ENCODE peak calls at places on chromosomes 12 and 14, in seven cellular contexts. G is H1, N is GM12878, B is HCT116, A is HepG2, R is K562, V is SK-N-SH. M is an unnamed sample.

GRCh38 chr12:56657416-56658379 is 11.9 kb upstream of the ATP5F1B start:
- DNase-seq in B (no peak), G (no peak), A (no peak), R (no peak), V (no peak), N (no peak), M (no peak)

GRCh38 chr12:90280564-90281058 is 572.0 kb upstream of the ATP2B1 start:
- DNase-seq in N (peak), R (no peak), A (no peak), V (no peak), B (no peak), G (no peak), M (no peak)

GRCh38 chr12:65649126-65649525 is 175.2 kb upstream of the HMGA2 start:
- DNase-seq in N (no peak), V (no peak), A (no peak), R (no peak), B (peak), G (no peak), M (no peak)

GRCh38 chr12:82627799-82628198 is 58.9 kb upstream of the TMTC2 start:
- DNase-seq in G (no peak), A (peak), B (peak), V (peak), R (no peak), N (no peak), M (peak)

GRCh38 chr14:33505963-33506329 is 444.9 kb downstream of the EGLN3 start:
- DNase-seq in R (no peak), A (no peak), V (no peak), N (no peak), G (no peak), B (no peak), M (no peak)

GRCh38 chr12:30286345-30286926 is 409.2 kb downstream of the IPO8 start:
- DNase-seq in N (no peak), A (peak), B (peak), V (peak), R (peak), G (no peak), M (peak)

GRCh38 chr12:49188205-49188915 is 520 bp downstream of the TUBA1A start:
- DNase-seq in A (peak), V (peak), R (peak), N (no peak), B (peak), G (no peak), M (peak)

GRCh38 chr14:100835278-100836052 is 9.5 kb downstream of the MEG3 start:
- DNase-seq in N (no peak), B (no peak), A (no peak), V (no peak), G (no peak), R (no peak), M (no peak)

GRCh38 chr12:8080131-8080530 is 1.9 kb upstream of the NECAP1 start:
- DNase-seq in R (peak), A (no peak), N (no peak), V (no peak), G (no peak), B (no peak), M (no peak)

GRCh38 chr14:55562135-55562534 is 17.9 kb upstream of the KTN1 start:
- DNase-seq in A (no peak), G (no peak), V (no peak), B (no peak), N (no peak), R (no peak), M (no peak)

GRCh38 chr12:21526721-21527345 is 737 bp downstream of the SPX start:
- DNase-seq in B (no peak), N (no peak), A (no peak), G (no peak), R (no peak), V (no peak), M (no peak)
- TF ChIP-seq JUND in B (no peak), N (no peak), A (no peak), G (no peak), R (no peak), V (no peak), M (no peak)

GRCh38 chr14:103108749-103109207 is 14.3 kb downstream of the EXOC3L4 start:
- DNase-seq in G (no peak), A (no peak), B (no peak), R (peak), V (no peak), N (no peak), M (no peak)

GRCh38 chr14:103111297-103111981 is 11.8 kb upstream of the TNFAIP2 start:
- DNase-seq in R (no peak), V (no peak), N (no peak), G (no peak), A (no peak), B (no peak), M (peak)

GRCh38 chr14:103112488-103113243 is 10.6 kb upstream of the TNFAIP2 start:
- DNase-seq in G (no peak), R (peak), B (no peak), A (no peak), V (no peak), N (no peak), M (no peak)

GRCh38 chr14:103109789-103110415 is 13.4 kb upstream of the TNFAIP2 start:
- DNase-seq in V (no peak), B (peak), R (peak), N (no peak), A (peak), G (no peak), M (no peak)

DNA sequence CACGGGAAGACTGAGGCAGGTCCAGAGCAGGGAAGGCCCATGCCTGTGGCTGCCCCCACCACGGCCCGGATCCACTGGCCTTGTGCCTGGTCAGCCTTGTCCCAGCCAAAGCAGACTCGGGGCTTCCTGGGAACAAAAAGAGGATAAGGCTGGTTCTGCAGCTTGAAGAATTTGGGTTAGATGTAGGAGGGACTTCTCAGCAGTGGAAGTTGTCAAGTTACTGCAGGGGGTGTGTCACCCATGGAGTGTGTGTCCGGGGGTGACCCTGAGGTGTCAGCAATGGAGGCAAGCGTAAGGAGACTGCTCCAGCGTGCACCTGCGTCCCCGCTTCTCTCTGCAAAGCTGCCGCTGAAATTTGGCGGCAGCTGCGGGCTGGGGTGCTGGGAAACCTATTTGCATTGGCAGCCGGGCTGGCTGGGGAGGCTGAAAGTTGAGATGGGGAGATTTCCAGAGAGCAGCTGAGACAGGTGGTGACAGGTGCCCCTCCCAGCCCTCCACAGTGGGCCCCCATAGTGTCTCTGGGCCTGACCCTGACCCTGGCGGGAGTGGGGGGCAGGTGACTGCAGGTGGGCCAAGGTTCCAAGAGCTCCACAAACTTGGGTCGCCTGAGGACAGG is 12.5 kb upstream of the TNFAIP2 start:
- DNase-seq in G (no peak), B (no peak), A (no peak), V (no peak), R (no peak), N (no peak), M (peak)
- TF ChIP-seq JUND in G (no peak), B (no peak), A (no peak), V (no peak), R (no peak), N (no peak), M (no peak)

GRCh38 chr14:60656755-60657608 is 7.7 kb upstream of the SIX1 start:
- DNase-seq in V (peak), R (peak), G (no peak), B (no peak), A (peak), N (peak), M (peak)

GRCh38 chr14:60657609-60657983 is 8.3 kb upstream of the SIX1 start:
- DNase-seq in R (no peak), V (no peak), N (no peak), G (no peak), A (no peak), B (no peak), M (peak)

GRCh38 chr14:60655114-60655897 is 6.0 kb upstream of the SIX1 start:
- DNase-seq in V (peak), G (no peak), B (no peak), N (no peak), A (no peak), R (no peak), M (no peak)

GRCh38 chr14:60654303-60654925 is 5.1 kb upstream of the SIX1 start:
- DNase-seq in B (no peak), R (no peak), G (no peak), N (no peak), V (peak), A (no peak), M (no peak)

DNA sequence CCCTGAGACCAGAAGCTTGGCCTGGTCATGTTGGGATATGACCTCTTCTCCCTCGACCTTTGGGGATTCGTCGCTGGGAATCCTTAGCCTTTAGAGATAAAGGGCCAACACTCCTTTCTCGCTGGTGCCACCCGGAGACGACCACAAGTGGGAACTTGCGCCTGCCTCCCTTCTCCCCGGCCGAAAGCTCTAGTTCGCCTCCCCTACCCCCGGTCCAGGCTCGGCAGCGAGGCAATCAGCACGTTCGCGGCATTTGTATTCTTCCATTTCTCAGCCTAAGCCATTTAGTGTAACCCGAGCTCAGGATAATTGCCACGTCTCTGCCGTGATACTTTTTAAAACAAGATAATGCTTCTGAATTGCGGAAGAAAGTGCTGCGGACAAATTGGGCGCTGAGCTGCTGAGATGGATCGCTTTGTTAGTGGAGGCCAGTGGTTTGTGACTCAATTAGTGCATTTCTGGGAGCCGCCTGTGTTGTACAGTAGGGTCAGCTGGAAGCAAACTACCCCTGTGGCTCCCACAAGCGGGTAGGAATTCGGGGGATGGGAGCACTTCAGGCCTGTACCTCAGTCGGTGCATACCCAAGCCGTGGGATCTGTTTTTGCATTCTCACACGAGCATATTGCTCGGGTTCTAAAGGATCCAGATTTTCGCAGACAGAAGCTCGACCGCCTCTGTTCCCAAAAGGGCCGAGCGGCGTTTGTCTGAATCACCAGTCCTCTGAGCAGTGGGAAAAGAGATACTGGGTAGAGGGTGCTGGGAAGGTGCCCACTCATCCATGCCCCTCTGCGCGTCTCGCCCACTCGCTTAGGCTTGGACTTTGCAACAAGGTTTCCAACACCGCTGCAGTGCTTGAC is 6.8 kb upstream of the SIX1 start:
- DNase-seq in B (no peak), G (no peak), V (peak), R (no peak), A (no peak), N (no peak), M (no peak)
- TF ChIP-seq JUND in B (no peak), G (no peak), V (no peak), R (no peak), A (no peak), N (no peak), M (no peak)

DNA sequence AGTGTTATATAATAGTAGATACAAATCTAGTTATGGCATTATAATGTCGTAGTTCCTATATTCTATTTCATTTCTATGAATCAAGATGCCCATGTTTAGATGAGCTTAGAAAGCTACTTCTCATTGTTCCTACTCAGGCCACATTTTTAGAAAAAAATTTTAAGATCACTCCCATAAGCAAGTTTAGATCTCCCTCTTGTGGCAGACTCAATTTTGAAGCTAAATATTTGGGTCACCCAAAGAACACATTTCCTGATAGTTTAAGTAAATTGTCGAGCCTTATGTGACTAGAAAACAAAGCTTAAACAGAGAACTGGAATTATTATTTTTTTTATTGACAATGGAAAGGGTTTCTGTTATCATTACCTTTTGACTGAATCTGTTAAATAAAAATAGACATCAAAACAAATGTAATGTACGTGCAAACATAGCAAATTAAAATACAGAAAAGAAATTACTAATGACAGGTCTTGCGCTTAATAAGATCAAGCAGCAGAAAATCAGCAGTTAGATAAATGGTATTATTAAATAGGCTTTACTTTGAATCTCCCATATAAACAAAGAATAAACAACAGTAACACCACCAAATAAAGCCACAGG is 180.2 kb downstream of the ACSS3 start:
- DNase-seq in N (no peak), V (peak), A (peak), B (peak), R (no peak), G (no peak), M (peak)
- TF ChIP-seq JUND in N (no peak), V (no peak), A (no peak), B (no peak), R (no peak), G (no peak), M (no peak)

GRCh38 chr14:36655963-36656768 is 5.5 kb upstream of the PAX9 start:
- DNase-seq in V (peak), A (peak), N (no peak), G (no peak), R (no peak), B (peak), M (no peak)
- TF ChIP-seq JUND in V (no peak), A (no peak), N (no peak), G (no peak), R (no peak), B (no peak), M (no peak)

GRCh38 chr14:74260525-74261233 is 21.4 kb downstream of the VSX2 start:
- DNase-seq in A (no peak), V (no peak), R (no peak), G (no peak), N (no peak), B (no peak), M (no peak)

GRCh38 chr14:74262076-74262475 is 22.8 kb downstream of the VSX2 start:
- DNase-seq in N (no peak), A (no peak), G (no peak), R (no peak), V (no peak), B (no peak), M (no peak)

GRCh38 chr14:74263181-74263580 is 23.9 kb downstream of the VSX2 start:
- DNase-seq in B (no peak), V (no peak), A (no peak), G (no peak), R (no peak), N (no peak), M (no peak)

GRCh38 chr14:74261288-74261687 is 22.0 kb downstream of the VSX2 start:
- DNase-seq in B (no peak), R (no peak), N (no peak), A (no peak), G (no peak), V (no peak), M (no peak)

GRCh38 chr14:74265312-74265965 is 26.2 kb downstream of the VSX2 start:
- DNase-seq in R (no peak), B (no peak), N (no peak), G (no peak), V (no peak), A (no peak), M (no peak)
- TF ChIP-seq JUND in R (no peak), B (no peak), N (no peak), G (no peak), V (no peak), A (no peak), M (no peak)

GRCh38 chr14:72737560-72737943 is 156.3 kb downstream of the DPF3 start:
- DNase-seq in V (peak), B (no peak), A (no peak), N (no peak), G (no peak), R (no peak), M (no peak)

GRCh38 chr14:72738181-72738611 is 155.7 kb downstream of the DPF3 start:
- DNase-seq in R (no peak), G (no peak), V (no peak), A (no peak), N (no peak), B (no peak), M (no peak)

GRCh38 chr14:72739446-72740405 is 154.2 kb downstream of the DPF3 start:
- DNase-seq in G (no peak), N (no peak), R (no peak), V (no peak), B (no peak), A (no peak), M (no peak)

GRCh38 chr14:72736791-72737559 is 156.9 kb downstream of the DPF3 start:
- DNase-seq in A (no peak), V (peak), N (no peak), B (no peak), G (no peak), R (no peak), M (peak)

DNA sequence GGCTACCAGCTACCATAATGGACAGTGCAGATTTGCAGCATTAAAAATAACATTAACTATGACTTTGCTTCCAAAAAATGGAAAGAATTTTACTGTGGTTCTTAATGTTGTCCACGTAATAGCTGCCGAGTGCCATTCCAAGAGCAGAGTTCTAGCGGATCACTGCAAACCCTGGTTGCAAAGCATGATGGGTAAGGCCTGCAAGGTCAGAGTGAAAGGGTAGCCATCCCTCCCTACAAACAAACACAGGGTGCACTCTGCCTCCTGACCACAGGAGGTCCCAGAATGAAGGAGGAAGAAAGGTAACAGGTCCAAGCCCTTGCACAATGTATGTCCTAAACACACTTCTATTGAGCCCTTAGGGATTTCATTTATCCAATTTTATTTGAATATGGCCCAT is 157.6 kb downstream of the DPF3 start:
- DNase-seq in B (no peak), R (peak), A (peak), V (peak), N (no peak), G (no peak), M (no peak)
- TF ChIP-seq JUND in B (no peak), R (no peak), A (no peak), V (no peak), N (no peak), G (no peak), M (no peak)